ENCODE peak calls at places on chromosome 1, in four cellular contexts. I, S, O and U are unnamed samples.

GRCh38 chr1:214316597-214316996 is 35.6 kb downstream of the SMYD2 start:
- DNase-seq in O (no peak), I (no peak), S (no peak), U (no peak)

GRCh38 chr1:21357161-21357560 is 66.9 kb upstream of the ECE1 start:
- DNase-seq in S (no peak), O (no peak), I (no peak), U (no peak)

GRCh38 chr1:147504801-147505303 is 36.4 kb upstream of the BCL9 start:
- DNase-seq in I (no peak), O (peak), S (no peak), U (no peak)

GRCh38 chr1:151065089-151065645 is 5.0 kb downstream of the MLLT11 start:
- DNase-seq in O (no peak), S (no peak), I (no peak), U (no peak)

GRCh38 chr1:8302181-8302681 is 15.7 kb upstream of the SLC45A1 start:
- DNase-seq in I (no peak), S (no peak), O (no peak), U (no peak)

GRCh38 chr1:86706018-86706417 is 1.6 kb downstream of the SH3GLB1 start:
- DNase-seq in O (no peak), S (no peak), I (no peak), U (no peak)

GRCh38 chr1:223775054-223775453 is 62.7 kb downstream of the CAPN2 start:
- DNase-seq in O (peak), S (no peak), I (no peak), U (no peak)

GRCh38 chr1:42877380-42877779 is 31.0 kb downstream of the ZNF691 start:
- DNase-seq in I (no peak), O (no peak), S (no peak), U (no peak)

GRCh38 chr1:99535470-99536164 is 110.3 kb upstream of the PALMD start:
- DNase-seq in O (no peak), S (no peak), I (no peak), U (no peak)

GRCh38 chr1:171433451-171433850 is 51.9 kb upstream of the PRRC2C start:
- DNase-seq in I (no peak), O (peak), S (no peak), U (no peak)

GRCh38 chr1:65577278-65577677 is 156.8 kb downstream of the LEPR start:
- DNase-seq in S (no peak), O (no peak), I (no peak), U (no peak)

GRCh38 chr1:65584399-65584798 is 163.9 kb downstream of the LEPR start:
- DNase-seq in O (no peak), S (no peak), I (no peak), U (no peak)

DNA sequence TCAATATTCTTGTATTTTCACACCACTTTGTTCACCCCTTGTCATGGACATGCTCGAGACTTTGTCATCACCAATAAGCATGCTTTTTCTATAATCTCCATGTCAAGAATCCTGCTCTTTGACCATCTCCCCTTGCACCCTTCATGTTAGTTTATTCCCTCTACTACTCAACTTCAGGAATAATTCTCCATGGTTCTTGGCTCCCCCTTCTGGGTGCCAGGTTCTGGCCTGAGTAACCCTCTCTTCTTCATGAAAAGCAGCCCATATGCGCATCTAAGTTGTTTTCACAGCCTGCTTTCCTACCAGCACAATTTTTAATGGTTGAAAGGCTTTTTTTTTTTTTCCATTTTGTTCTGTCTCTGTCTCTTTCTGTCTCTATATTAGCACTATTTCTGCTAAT is 160.7 kb downstream of the LEPR start:
- DNase-seq in S (no peak), O (peak), I (no peak), U (no peak)
- TF ChIP-seq CTCF in S (no peak), O (peak), I (peak), U (no peak)

GRCh38 chr1:15526490-15527339 is at the start of gene DNAJC16:
- DNase-seq in O (peak), S (peak), I (peak), U (peak)
- TF ChIP-seq CTCF in O (peak), S (peak), I (peak), U (no peak)

DNA sequence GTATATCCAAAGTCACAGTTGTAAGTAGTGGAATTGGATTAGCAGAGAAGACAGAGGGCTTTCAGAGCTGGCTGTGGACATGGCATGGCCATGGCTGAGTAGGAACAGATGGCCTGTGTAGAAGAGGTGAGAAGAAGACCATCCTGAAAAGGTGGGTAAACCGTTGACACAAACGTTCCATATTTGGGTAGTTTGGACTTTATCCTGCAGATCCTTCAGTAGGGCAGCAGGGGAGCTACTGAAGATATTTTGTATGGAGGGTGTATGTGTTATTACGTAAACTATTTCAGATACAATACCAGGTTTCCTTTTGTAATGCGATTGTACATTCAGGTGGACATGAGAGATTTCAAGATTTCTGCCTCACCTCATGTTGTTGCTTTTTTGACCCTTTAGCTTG is 1.6 kb downstream of the UTP11 start:
- DNase-seq in S (no peak), I (no peak), O (no peak), U (no peak)
- TF ChIP-seq CTCF in S (no peak), I (no peak), O (peak), U (no peak)

GRCh38 chr1:94819945-94820746 is at the start of gene SLC44A3:
- DNase-seq in O (peak), I (peak), S (peak), U (no peak)
- TF ChIP-seq CTCF in O (peak), I (peak), S (no peak), U (peak)

GRCh38 chr1:10953505-10954193 is 58.8 kb upstream of the TARDBP start:
- DNase-seq in S (no peak), O (no peak), I (no peak), U (no peak)

GRCh38 chr1:10948463-10948775 is 64.0 kb upstream of the TARDBP start:
- DNase-seq in O (no peak), S (no peak), I (no peak), U (no peak)

GRCh38 chr1:10947691-10948462 is 64.6 kb upstream of the TARDBP start:
- DNase-seq in I (no peak), S (no peak), O (no peak), U (no peak)

GRCh38 chr1:10950316-10951172 is 61.9 kb upstream of the TARDBP start:
- DNase-seq in S (no peak), I (no peak), O (no peak), U (no peak)

GRCh38 chr1:10951977-10952376 is 60.5 kb upstream of the TARDBP start:
- DNase-seq in O (peak), S (no peak), I (no peak), U (no peak)
- TF ChIP-seq CTCF in O (no peak), S (no peak), I (no peak), U (no peak)

DNA sequence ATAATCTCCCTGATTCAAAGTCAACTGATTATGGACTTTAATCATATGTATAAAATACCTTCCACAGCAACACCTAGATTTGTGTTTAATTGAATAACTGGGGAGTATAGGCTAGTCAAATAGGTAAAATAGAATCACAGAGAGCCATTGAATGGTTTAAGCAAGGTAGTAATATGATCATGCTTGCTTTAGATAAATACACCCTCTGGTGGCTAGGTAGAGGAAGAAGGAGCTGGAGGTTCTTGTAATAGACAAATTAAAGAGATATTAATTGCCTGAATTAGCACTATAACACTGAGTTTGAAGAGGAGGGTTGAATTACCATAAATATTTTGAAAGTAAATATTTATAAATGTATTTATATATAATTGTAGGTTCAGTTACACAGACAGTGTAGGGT is 40.3 kb downstream of the DIRAS3 start:
- DNase-seq in O (peak), I (no peak), S (no peak), U (no peak)
- TF ChIP-seq CTCF in O (peak), I (peak), S (peak), U (no peak)

DNA sequence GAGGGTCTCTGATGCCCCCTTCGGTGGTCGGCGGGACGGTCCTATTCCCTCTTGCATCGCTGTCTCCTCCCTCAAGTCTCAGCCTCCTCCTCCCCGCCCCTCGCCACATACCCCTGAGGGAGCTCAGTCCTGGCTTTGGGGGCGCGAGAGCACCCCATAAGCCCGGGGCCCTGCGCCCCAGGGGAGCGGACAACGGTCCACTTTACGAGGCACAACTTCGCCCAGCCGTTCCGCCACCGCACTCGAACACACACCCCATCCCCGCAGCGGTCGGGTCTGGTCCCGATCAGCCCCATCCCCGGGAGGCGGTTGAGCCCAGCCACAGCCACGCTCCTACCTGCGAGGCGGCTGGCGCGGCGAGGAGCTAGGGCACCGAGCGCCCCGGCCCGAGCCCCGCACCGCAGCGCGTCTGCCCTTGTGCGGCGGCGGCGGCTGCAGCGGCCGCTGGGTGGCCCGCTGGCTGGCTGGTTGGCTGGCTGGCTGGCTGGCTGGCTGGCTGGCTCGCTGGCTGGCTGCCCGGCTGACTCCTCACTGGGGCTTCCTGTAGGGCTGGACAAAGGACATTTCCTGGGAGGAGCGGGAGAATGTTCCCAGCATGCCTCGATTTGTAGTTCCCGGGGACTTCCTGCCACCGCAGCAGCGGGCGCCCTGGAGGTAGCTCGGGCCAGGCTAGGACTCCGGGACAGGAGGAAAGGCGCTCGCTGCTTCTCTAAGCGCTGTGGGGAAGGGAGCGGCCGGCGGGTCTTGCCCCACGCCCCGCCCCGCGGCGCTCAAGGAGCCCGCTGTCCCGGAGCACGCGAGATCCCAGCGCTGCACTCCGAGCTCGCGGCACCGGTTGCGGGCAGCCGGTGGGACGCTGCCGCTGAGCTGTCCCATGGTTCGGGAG is at the start of gene ZNF697:
- DNase-seq in S (peak), O (peak), I (peak), U (peak)
- TF ChIP-seq CTCF in S (no peak), O (peak), I (no peak), U (no peak)

GRCh38 chr1:70211536-70211935 is 6.2 kb upstream of the LRRC40 start:
- DNase-seq in I (no peak), O (no peak), S (no peak), U (no peak)
- TF ChIP-seq CTCF in I (no peak), O (no peak), S (no peak), U (no peak)

GRCh38 chr1:10704383-10704882 is 92.0 kb downstream of the CASZ1 start:
- DNase-seq in O (no peak), S (no peak), I (no peak), U (no peak)
- TF ChIP-seq CTCF in O (no peak), S (no peak), I (no peak), U (no peak)

GRCh38 chr1:44103270-44104131 is 15.1 kb upstream of the KLF17 start:
- DNase-seq in S (no peak), O (peak), I (no peak), U (no peak)
- TF ChIP-seq CTCF in S (peak), O (peak), I (no peak), U (no peak)